ENCODE peak calls at places on chromosomes 5 and 9, in five cellular contexts. U is fibroblast of lung, R is heart left ventricle, K is mucosa of descending colon, J is transverse colon. A is an unnamed sample.
A peak's percentile ranks its signal among the peaks of the same experiment; 100 is the strongest.

GRCh38 chr5:34412769-34413168 is 243.4 kb upstream of the RAI14 start:
- DNase-seq in R (no peak), U (peak; percentile 51), J (no peak), K (no peak), A (no peak)

GRCh38 chr9:129981180-129981907 is 61.6 kb downstream of the FNBP1 start:
- DNase-seq in J (peak; percentile 39), K (no peak), U (peak; percentile 27), R (no peak), A (no peak)

GRCh38 chr9:129317179-129318011 is 139.3 kb upstream of the IER5L start:
- DNase-seq in U (peak; percentile 49), K (no peak), R (no peak), J (no peak), A (peak; percentile 67)

GRCh38 chr5:173710528-173710927 is 94.1 kb upstream of the BOD1 start:
- DNase-seq in U (no peak), K (no peak), J (no peak), R (no peak), A (no peak)

GRCh38 chr5:112263469-112263868 is 155.6 kb downstream of the EPB41L4A start:
- DNase-seq in U (no peak), J (no peak), K (no peak), R (no peak), A (no peak)

GRCh38 chr5:137531266-137531665 is 32.1 kb upstream of the SPOCK1 start:
- DNase-seq in U (no peak), R (no peak), J (no peak), K (no peak), A (no peak)

GRCh38 chr9:92133949-92134604 is 18.9 kb upstream of the SPTLC1 start:
- DNase-seq in R (peak; percentile 87), J (peak; percentile 79), K (peak; percentile 83), U (peak; percentile 72), A (peak; percentile 84)

GRCh38 chr5:15993334-15993733 is 186.3 kb downstream of the MARCHF11 start:
- DNase-seq in J (no peak), R (no peak), U (peak; percentile 3), K (no peak), A (no peak)

GRCh38 chr5:170306381-170306790 is 8.8 kb upstream of the LCP2 start:
- DNase-seq in J (no peak), U (peak; percentile 23), R (no peak), K (no peak), A (peak; percentile 85)

GRCh38 chr5:14110196-14110595 is 32.9 kb upstream of the TRIO start:
- DNase-seq in K (no peak), J (no peak), R (no peak), U (peak; percentile 30), A (peak; percentile 47)

GRCh38 chr5:17267099-17267498 is 49.7 kb downstream of the BASP1 start:
- DNase-seq in J (no peak), U (peak; percentile 50), R (no peak), K (no peak), A (no peak)

GRCh38 chr5:5373351-5374033 is 49.0 kb upstream of the ICE1 start:
- DNase-seq in K (no peak), R (no peak), J (no peak), U (no peak), A (no peak)

GRCh38 chr5:147892696-147893296 is 13.5 kb downstream of the C5orf46 start:
- DNase-seq in K (no peak), R (no peak), U (no peak), J (peak; percentile 55), A (no peak)

DNA sequence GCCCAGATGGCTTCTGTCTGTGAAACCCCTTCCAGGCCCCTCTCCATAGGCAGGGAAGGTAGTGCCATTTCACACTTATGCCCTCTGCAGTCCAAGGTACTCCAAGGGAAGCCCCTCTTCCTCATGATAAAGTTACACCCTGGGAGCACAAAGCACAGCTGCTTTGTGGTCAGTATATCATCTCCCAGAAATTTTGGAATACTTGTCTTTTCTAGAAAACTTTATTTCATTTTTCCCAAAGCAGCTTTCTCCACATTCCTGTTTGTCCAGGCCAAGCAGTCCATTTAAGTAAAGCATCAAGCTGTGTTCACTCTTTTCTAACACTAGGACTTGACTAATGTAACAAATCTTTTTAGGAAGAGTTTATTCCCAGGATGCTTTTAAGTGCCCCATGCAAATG is 371.8 kb upstream of the RGMB start:
- DNase-seq in J (no peak), R (no peak), K (no peak), U (no peak), A (no peak)
- H3K4me1 ChIP-seq in J (no peaks in the 10 kb centered on the region), R (no peaks in the 10 kb centered on the region), K (no peaks in the 10 kb centered on the region), U (peaks cover 2% of the 10 kb centered on the region), A (no peaks in the 10 kb centered on the region)

GRCh38 chr5:171825046-171825445 is 39.4 kb downstream of the SMIM23 start:
- DNase-seq in K (no peak), U (no peak), R (no peak), J (no peak), A (no peak)
- TF ChIP-seq CTCF in K (no peak), U (no peak), R (no peak), J (no peak), A (no peak)

DNA sequence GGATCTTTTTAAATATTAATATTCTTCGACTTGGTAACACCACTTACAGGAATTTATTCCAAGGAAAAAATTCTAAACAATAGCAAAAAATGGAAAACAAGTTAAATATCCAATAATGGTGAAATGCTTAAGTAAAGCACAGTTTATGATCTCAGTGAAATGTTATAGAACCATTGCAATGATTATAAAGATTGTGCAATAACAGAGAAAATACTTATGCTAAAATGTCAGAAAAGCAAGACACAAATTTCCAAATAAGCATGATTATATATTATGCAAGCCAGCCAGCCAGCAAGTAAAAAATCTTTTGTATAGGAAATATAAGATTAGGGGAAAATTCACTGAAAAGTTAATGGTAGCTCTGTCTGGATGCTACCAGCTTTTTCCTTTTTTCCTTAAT is 102.7 kb upstream of the EFNA5 start:
- DNase-seq in K (no peak), U (peak; percentile 54), R (no peak), J (no peak), A (no peak)
- H3K4me1 ChIP-seq in K (no peaks in the 10 kb centered on the region), U (no peaks in the 10 kb centered on the region), R (no peaks in the 10 kb centered on the region), J (no peaks in the 10 kb centered on the region), A (peaks cover 12% of the 10 kb centered on the region)

GRCh38 chr9:7341571-7341970 is 458.0 kb downstream of the DMAC1 start:
- DNase-seq in U (no peak), R (no peak), K (no peak), J (no peak), A (no peak)

GRCh38 chr9:7340451-7340850 is 459.1 kb downstream of the DMAC1 start:
- DNase-seq in K (no peak), J (no peak), U (no peak), R (no peak), A (no peak)

GRCh38 chr9:7342721-7343120 is 456.9 kb downstream of the DMAC1 start:
- DNase-seq in U (no peak), K (no peak), R (no peak), J (no peak), A (no peak)

GRCh38 chr9:7338586-7339281 is 460.8 kb downstream of the DMAC1 start:
- DNase-seq in J (no peak), U (no peak), K (no peak), R (no peak), A (no peak)

DNA sequence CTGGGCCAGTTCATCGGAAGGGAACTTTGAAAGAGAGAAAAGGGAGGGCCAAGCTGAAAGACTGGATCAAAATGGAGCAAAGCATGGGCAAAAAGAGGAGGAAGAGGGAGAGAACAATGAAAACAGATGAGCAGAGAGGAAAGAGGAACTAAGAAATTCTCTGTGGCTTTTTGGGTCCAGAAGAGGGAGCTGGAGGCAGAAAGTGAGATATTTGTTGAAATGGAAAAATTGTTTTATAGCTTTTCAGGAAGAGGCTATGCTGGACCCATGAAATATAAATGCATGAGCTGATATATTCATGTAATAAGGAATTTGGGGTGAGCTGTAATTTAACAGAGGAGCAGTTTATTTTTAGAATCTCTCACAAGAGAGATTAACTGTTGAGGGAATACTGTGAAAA is 457.3 kb downstream of the DMAC1 start:
- DNase-seq in U (peak; percentile 27), R (no peak), K (no peak), J (no peak), A (no peak)
- TF ChIP-seq CTCF in U (peak; percentile 31), R (peak; percentile 24), K (no peak), J (no peak), A (peak; percentile 43)

DNA sequence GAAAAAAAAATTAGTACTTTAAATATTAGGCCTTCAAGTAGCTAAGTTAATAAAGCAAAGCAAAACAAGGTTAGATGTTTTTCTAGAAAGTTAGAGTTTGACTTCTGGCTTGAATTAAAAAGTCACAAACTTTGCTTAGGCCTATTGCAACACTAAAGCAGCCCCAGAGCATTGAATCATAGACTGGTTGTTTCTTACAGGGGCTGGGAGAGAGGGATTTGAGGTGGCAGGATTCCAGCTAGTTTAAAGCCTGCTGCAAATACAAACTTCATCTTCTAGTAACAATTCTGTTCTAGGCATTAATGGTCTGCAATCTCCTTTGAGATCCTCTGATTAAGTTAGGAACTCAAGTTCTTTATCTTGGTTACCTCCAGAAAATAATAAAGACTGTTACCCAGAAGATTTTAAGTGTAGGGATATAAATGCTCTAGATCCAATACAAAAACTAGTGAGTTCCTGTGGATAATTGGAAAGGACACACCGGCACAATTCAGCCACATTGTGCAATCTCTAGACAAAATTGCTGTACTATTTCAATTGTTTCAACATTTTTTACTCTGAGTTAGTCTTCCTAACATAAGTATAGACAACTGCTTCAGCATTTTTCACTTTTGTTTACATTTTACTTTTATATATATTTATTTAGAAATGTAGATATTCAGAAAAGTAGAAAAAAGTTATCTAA is 12.6 kb downstream of the OR13C5 start:
- DNase-seq in R (no peak), U (no peak), K (no peak), J (no peak), A (no peak)
- H3K4me1 ChIP-seq in R (no peaks in the 10 kb centered on the region), U (no peaks in the 10 kb centered on the region), K (no peaks in the 10 kb centered on the region), J (no peaks in the 10 kb centered on the region), A (no peaks in the 10 kb centered on the region)

DNA sequence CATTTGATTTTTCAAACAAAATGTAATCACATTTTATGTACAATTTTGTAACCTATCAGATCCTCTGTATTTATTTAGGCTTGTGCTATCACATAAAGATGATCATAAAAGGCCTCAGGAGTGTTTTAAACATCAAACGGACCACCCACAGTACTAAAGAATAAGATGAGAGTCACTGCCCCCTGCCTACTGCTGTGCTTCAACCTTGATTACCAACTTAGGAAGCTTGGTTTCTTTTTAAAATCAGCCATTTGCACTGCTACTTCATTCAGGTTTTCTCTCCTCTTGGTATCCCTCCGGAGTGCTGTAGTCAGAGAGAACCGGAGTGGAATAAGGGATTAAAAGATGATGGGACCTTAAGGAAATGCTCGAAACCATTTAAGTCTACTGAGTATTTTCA is 6.9 kb downstream of the C7 start:
- DNase-seq in R (no peak), J (no peak), U (no peak), K (no peak), A (no peak)
- TF ChIP-seq CTCF in R (no peak), J (no peak), U (no peak), K (no peak), A (no peak)

A was measured in cardiac muscle cell.